ENCODE peak calls at places on chromosomes 6 and 20, in five cellular contexts. N, C, Q, W and P are unnamed samples.

GRCh38 chr6:40343887-40344565 is 243.1 kb downstream of the LRFN2 start:
- DNase-seq in N (no peak), C (no peak), Q (peak), W (no peak), P (peak)

GRCh38 chr6:169792306-169793015 is 41.0 kb downstream of the ERMARD start:
- DNase-seq in N (no peak), C (no peak), Q (no peak), W (no peak), P (no peak)

GRCh38 chr20:34834459-34834893 is 9.0 kb upstream of the NCOA6 start:
- DNase-seq in N (peak), C (peak), Q (no peak), W (no peak), P (no peak)

GRCh38 chr6:5125152-5126006 is 40.2 kb downstream of the PPP1R3G start:
- DNase-seq in N (peak), C (no peak), Q (no peak), W (no peak), P (no peak)

GRCh38 chr20:2379511-2380229 is 1.0 kb upstream of the TGM6 start:
- DNase-seq in N (peak), C (peak), Q (no peak), W (no peak), P (no peak)

GRCh38 chr6:113879186-113880096 is 22.3 kb downstream of the MARCKS start:
- DNase-seq in N (peak), C (peak), Q (no peak), W (no peak), P (peak)

GRCh38 chr6:14696367-14696766 is 549.5 kb upstream of the JARID2 start:
- DNase-seq in N (no peak), C (no peak), Q (no peak), W (no peak), P (no peak)

GRCh38 chr6:168469198-168469943 is 28.4 kb downstream of the SMOC2 start:
- DNase-seq in N (peak), C (no peak), Q (no peak), W (no peak), P (no peak)

GRCh38 chr20:63499333-63499969 is 568 bp upstream of the EEF1A2 start:
- DNase-seq in N (no peak), C (peak), Q (no peak), W (no peak), P (no peak)

GRCh38 chr6:117481278-117481925 is 1.1 kb upstream of the DCBLD1 start:
- DNase-seq in N (no peak), C (no peak), Q (no peak), W (no peak), P (peak)

GRCh38 chr20:58342104-58342945 is 32.8 kb downstream of the RAB22A start:
- DNase-seq in N (peak), C (no peak), Q (no peak), W (no peak), P (no peak)

GRCh38 chr6:43669050-43669921 is 18.3 kb downstream of the MRPS18A start:
- DNase-seq in N (peak), C (no peak), Q (no peak), W (no peak), P (peak)